ENCODE peak calls at places on chromosomes 16 and 17, in nine cellular contexts. D is activated CD8-positive, alpha-beta T cell treated with anti-CD3 and anti-CD28 coated beads, Interleukin-2, amount 10 ng/mL, durations not matched to agents 7 days and 5 days; Y is activated T-helper 9 cell treated with anti-CD3 and anti-CD28 coated beads, Interleukin-2, amount 50 U/mL, for 16 hours; R is retina; E is cerebellar nuclear complex; I is cardiac muscle cell; P is iPS-NIHi11; K is NCI-H1417; H is B cell. Z is an unnamed sample.

GRCh38 chr17:64196626-64197025 is 66.4 kb downstream of the TEX2 start:
- DNase-seq in D (no peak), Y (no peak), R (no peak), E (no peak), I (no peak), P (no peak), K (no peak), H (no peak), Z (no peak)

GRCh38 chr17:75764711-75765421 is at the start of gene GALK1:
- DNase-seq in D (peak), Y (peak), R (peak), E (no peak), I (peak), P (peak), K (peak), H (peak), Z (peak)

GRCh38 chr17:77644981-77645380 is 313.5 kb upstream of the TNRC6C start:
- DNase-seq in D (peak), Y (peak), R (peak), E (no peak), I (no peak), P (peak), K (no peak), H (no peak), Z (peak)

GRCh38 chr17:348012-348411 is 4.6 kb downstream of the RPH3AL start:
- DNase-seq in D (no peak), Y (no peak), R (no peak), E (no peak), I (no peak), P (no peak), K (no peak), H (no peak), Z (no peak)

GRCh38 chr16:17362191-17362590 is 108.6 kb downstream of the XYLT1 start:
- DNase-seq in D (no peak), Y (no peak), R (no peak), E (no peak), I (no peak), P (no peak), K (no peak), H (no peak), Z (no peak)

GRCh38 chr17:75472119-75472518 is 15.7 kb downstream of the TMEM94 start:
- DNase-seq in D (no peak), Y (no peak), R (no peak), E (no peak), I (no peak), P (no peak), K (peak), H (no peak), Z (no peak)

GRCh38 chr16:67425046-67425445 is 5.9 kb upstream of the HSD11B2 start:
- DNase-seq in D (no peak), Y (no peak), R (no peak), E (no peak), I (no peak), P (no peak), K (no peak), H (no peak), Z (no peak)

GRCh38 chr17:63039899-63040602 is 74.0 kb downstream of the TANC2 start:
- DNase-seq in D (no peak), Y (no peak), R (no peak), E (no peak), I (no peak), P (no peak), K (peak), H (no peak), Z (no peak)

GRCh38 chr16:81752225-81752875 is 26.7 kb upstream of the PLCG2 start:
- DNase-seq in D (no peak), Y (no peak), R (no peak), E (no peak), I (no peak), P (no peak), K (no peak), H (peak), Z (no peak)

GRCh38 chr17:50893183-50893993 is 27.2 kb upstream of the TOB1 start:
- DNase-seq in D (no peak), Y (no peak), R (peak), E (no peak), I (no peak), P (no peak), K (no peak), H (no peak), Z (no peak)

GRCh38 chr16:57752581-57753447 is 17.2 kb downstream of the KATNB1 start:
- DNase-seq in D (no peak), Y (no peak), R (no peak), E (no peak), I (no peak), P (no peak), K (no peak), H (no peak), Z (no peak)

GRCh38 chr16:63628812-63629211 is 1493.1 kb downstream of the CDH11 start:
- DNase-seq in D (no peak), Y (no peak), R (no peak), E (no peak), I (no peak), P (no peak), K (no peak), H (no peak), Z (no peak)

GRCh38 chr17:10216213-10216982 is 18.0 kb upstream of the GAS7 start:
- DNase-seq in D (no peak), Y (no peak), R (peak), E (no peak), I (no peak), P (peak), K (no peak), H (no peak), Z (no peak)

GRCh38 chr17:66474258-66474657 is 171.8 kb downstream of the PRKCA start:
- DNase-seq in D (no peak), Y (no peak), R (no peak), E (no peak), I (no peak), P (no peak), K (peak), H (no peak), Z (no peak)

GRCh38 chr17:7001562-7001961 is 5.7 kb downstream of the ALOX12 start:
- DNase-seq in D (peak), Y (no peak), R (no peak), E (no peak), I (no peak), P (peak), K (peak), H (no peak), Z (no peak)

GRCh38 chr16:2236362-2237075 is at the start of gene DNASE1L2:
- DNase-seq in D (no peak), Y (no peak), R (peak), E (no peak), I (peak), P (peak), K (no peak), H (peak), Z (no peak)

GRCh38 chr16:82093901-82094300 is 58.8 kb downstream of the HSD17B2 start:
- DNase-seq in D (peak), Y (no peak), R (no peak), E (no peak), I (no peak), P (no peak), K (no peak), H (no peak), Z (no peak)